ENCODE peak calls at places on chromosomes 1 and 21, in seven cellular contexts. One of them, this sample, is unnamed.

GRCh38 chr1:74245168-74245753 is 10.1 kb downstream of the TNNI3K start:
- DNase-seq in heart left ventricle: no peak
- DNase-seq in GM10248: no peak
- DNase-seq in HCT116: no peak
- DNase-seq in lower lobe of right lung: no peak
- DNase-seq in nephron progenitor cell: no peak
- DNase-seq in cardiac muscle cell: no peak
- DNase-seq in this sample: no peak

GRCh38 chr1:46198026-46198826 is at the start of gene POMGNT1:
- DNase-seq in lower lobe of right lung: peak
- DNase-seq in GM10248: peak
- DNase-seq in heart left ventricle: peak
- DNase-seq in cardiac muscle cell: peak
- DNase-seq in HCT116: no peak
- DNase-seq in nephron progenitor cell: peak
- DNase-seq in this sample: no peak

GRCh38 chr21:33212159-33212851 is 17.4 kb upstream of the IFNAR2 start:
- DNase-seq in GM10248: no peak
- DNase-seq in lower lobe of right lung: no peak
- DNase-seq in HCT116: no peak
- DNase-seq in nephron progenitor cell: no peak
- DNase-seq in heart left ventricle: no peak
- DNase-seq in cardiac muscle cell: peak
- DNase-seq in this sample: no peak

GRCh38 chr1:208209896-208210589 is 34.1 kb downstream of the PLXNA2 start:
- DNase-seq in heart left ventricle: no peak
- DNase-seq in cardiac muscle cell: no peak
- DNase-seq in GM10248: no peak
- DNase-seq in lower lobe of right lung: no peak
- DNase-seq in HCT116: no peak
- DNase-seq in nephron progenitor cell: no peak
- DNase-seq in this sample: no peak

GRCh38 chr1:119139857-119140176 is 636 bp downstream of the WARS2 start:
- DNase-seq in heart left ventricle: no peak
- DNase-seq in lower lobe of right lung: no peak
- DNase-seq in GM10248: no peak
- DNase-seq in cardiac muscle cell: no peak
- DNase-seq in nephron progenitor cell: no peak
- DNase-seq in HCT116: no peak
- DNase-seq in this sample: peak

GRCh38 chr1:206442101-206442500 is 28.2 kb upstream of the IKBKE start:
- DNase-seq in nephron progenitor cell: no peak
- DNase-seq in cardiac muscle cell: no peak
- DNase-seq in lower lobe of right lung: no peak
- DNase-seq in HCT116: no peak
- DNase-seq in heart left ventricle: no peak
- DNase-seq in GM10248: no peak
- DNase-seq in this sample: no peak

GRCh38 chr1:233662503-233663105 is 48.7 kb downstream of the KCNK1 start:
- DNase-seq in heart left ventricle: no peak
- DNase-seq in lower lobe of right lung: no peak
- DNase-seq in HCT116: no peak
- DNase-seq in cardiac muscle cell: no peak
- DNase-seq in nephron progenitor cell: no peak
- DNase-seq in GM10248: no peak
- DNase-seq in this sample: no peak

GRCh38 chr21:36994501-36995189 is 11.9 kb upstream of the RIPPLY3 start:
- DNase-seq in heart left ventricle: no peak
- DNase-seq in HCT116: no peak
- DNase-seq in GM10248: no peak
- DNase-seq in cardiac muscle cell: peak
- DNase-seq in nephron progenitor cell: no peak
- DNase-seq in lower lobe of right lung: no peak
- DNase-seq in this sample: no peak

GRCh38 chr1:43586136-43586726 is 55.5 kb downstream of the PTPRF start:
- DNase-seq in cardiac muscle cell: no peak
- DNase-seq in lower lobe of right lung: no peak
- DNase-seq in nephron progenitor cell: no peak
- DNase-seq in HCT116: no peak
- DNase-seq in heart left ventricle: no peak
- DNase-seq in GM10248: no peak
- DNase-seq in this sample: no peak

GRCh38 chr1:173127369-173128307 is 76.9 kb upstream of the TNFSF18 start:
- DNase-seq in nephron progenitor cell: no peak
- DNase-seq in GM10248: no peak
- DNase-seq in heart left ventricle: no peak
- DNase-seq in cardiac muscle cell: no peak
- DNase-seq in lower lobe of right lung: no peak
- DNase-seq in HCT116: no peak
- DNase-seq in this sample: no peak

GRCh38 chr1:205042911-205043806 is at the start of gene CNTN2:
- DNase-seq in GM10248: no peak
- DNase-seq in nephron progenitor cell: peak
- DNase-seq in heart left ventricle: no peak
- DNase-seq in cardiac muscle cell: no peak
- DNase-seq in lower lobe of right lung: no peak
- DNase-seq in HCT116: no peak
- DNase-seq in this sample: no peak

GRCh38 chr1:156444407-156445001 is 56.1 kb downstream of the MEF2D start:
- DNase-seq in lower lobe of right lung: no peak
- DNase-seq in HCT116: peak
- DNase-seq in cardiac muscle cell: peak
- DNase-seq in nephron progenitor cell: peak
- DNase-seq in heart left ventricle: no peak
- DNase-seq in GM10248: no peak
- DNase-seq in this sample: no peak

GRCh38 chr1:3142751-3143150 is 73.7 kb downstream of the PRDM16 start:
- DNase-seq in lower lobe of right lung: no peak
- DNase-seq in HCT116: no peak
- DNase-seq in heart left ventricle: no peak
- DNase-seq in GM10248: no peak
- DNase-seq in nephron progenitor cell: no peak
- DNase-seq in cardiac muscle cell: no peak
- DNase-seq in this sample: no peak

GRCh38 chr1:178784131-178784536 is 59.1 kb downstream of the RALGPS2 start:
- DNase-seq in heart left ventricle: no peak
- DNase-seq in lower lobe of right lung: no peak
- DNase-seq in HCT116: no peak
- DNase-seq in nephron progenitor cell: no peak
- DNase-seq in GM10248: no peak
- DNase-seq in cardiac muscle cell: no peak
- DNase-seq in this sample: no peak

GRCh38 chr1:92957020-92957734 is 4.1 kb downstream of the DIPK1A start:
- DNase-seq in nephron progenitor cell: no peak
- DNase-seq in heart left ventricle: no peak
- DNase-seq in cardiac muscle cell: no peak
- DNase-seq in lower lobe of right lung: no peak
- DNase-seq in HCT116: no peak
- DNase-seq in GM10248: peak
- DNase-seq in this sample: peak

GRCh38 chr1:248782311-248782887 is 26.8 kb upstream of the LYPD8 start:
- DNase-seq in heart left ventricle: no peak
- DNase-seq in cardiac muscle cell: no peak
- DNase-seq in HCT116: no peak
- DNase-seq in nephron progenitor cell: no peak
- DNase-seq in lower lobe of right lung: no peak
- DNase-seq in GM10248: no peak
- DNase-seq in this sample: no peak

GRCh38 chr1:169538998-169539871 is 47.0 kb downstream of the F5 start:
- DNase-seq in GM10248: no peak
- DNase-seq in cardiac muscle cell: peak
- DNase-seq in lower lobe of right lung: no peak
- DNase-seq in heart left ventricle: no peak
- DNase-seq in nephron progenitor cell: no peak
- DNase-seq in HCT116: peak
- DNase-seq in this sample: no peak

GRCh38 chr1:175168782-175169181 is 23.8 kb downstream of the KIAA0040 start:
- DNase-seq in lower lobe of right lung: no peak
- DNase-seq in GM10248: no peak
- DNase-seq in HCT116: no peak
- DNase-seq in cardiac muscle cell: no peak
- DNase-seq in heart left ventricle: no peak
- DNase-seq in nephron progenitor cell: no peak
- DNase-seq in this sample: no peak

GRCh38 chr1:27719286-27720251 is 6.2 kb upstream of the FAM76A start:
- DNase-seq in heart left ventricle: no peak
- DNase-seq in lower lobe of right lung: no peak
- DNase-seq in nephron progenitor cell: no peak
- DNase-seq in GM10248: no peak
- DNase-seq in cardiac muscle cell: peak
- DNase-seq in HCT116: no peak
- DNase-seq in this sample: no peak

GRCh38 chr1:109107785-109108184 is 6.1 kb upstream of the ELAPOR1 start:
- DNase-seq in HCT116: no peak
- DNase-seq in heart left ventricle: no peak
- DNase-seq in lower lobe of right lung: no peak
- DNase-seq in nephron progenitor cell: no peak
- DNase-seq in cardiac muscle cell: no peak
- DNase-seq in GM10248: no peak
- DNase-seq in this sample: no peak

GRCh38 chr1:207027921-207028320 is 4.6 kb downstream of the C1orf116 start:
- DNase-seq in lower lobe of right lung: no peak
- DNase-seq in HCT116: no peak
- DNase-seq in GM10248: no peak
- DNase-seq in heart left ventricle: no peak
- DNase-seq in cardiac muscle cell: no peak
- DNase-seq in nephron progenitor cell: no peak
- DNase-seq in this sample: no peak

GRCh38 chr1:71231751-71232150 is 150.9 kb upstream of the ZRANB2 start:
- DNase-seq in GM10248: no peak
- DNase-seq in nephron progenitor cell: no peak
- DNase-seq in HCT116: no peak
- DNase-seq in cardiac muscle cell: peak
- DNase-seq in lower lobe of right lung: no peak
- DNase-seq in heart left ventricle: no peak
- DNase-seq in this sample: no peak

GRCh38 chr1:228341814-228342626 is 64.6 kb downstream of the TRIM11 start:
- DNase-seq in nephron progenitor cell: peak
- DNase-seq in GM10248: no peak
- DNase-seq in lower lobe of right lung: peak
- DNase-seq in heart left ventricle: peak
- DNase-seq in cardiac muscle cell: no peak
- DNase-seq in HCT116: no peak
- DNase-seq in this sample: no peak

GRCh38 chr1:190940951-190941350 is 463.3 kb upstream of the BRINP3 start:
- DNase-seq in heart left ventricle: no peak
- DNase-seq in cardiac muscle cell: no peak
- DNase-seq in HCT116: no peak
- DNase-seq in nephron progenitor cell: no peak
- DNase-seq in GM10248: no peak
- DNase-seq in lower lobe of right lung: no peak
- DNase-seq in this sample: no peak

GRCh38 chr1:200837931-200838571 is 34.7 kb upstream of the GPR25 start:
- DNase-seq in heart left ventricle: no peak
- DNase-seq in GM10248: no peak
- DNase-seq in nephron progenitor cell: no peak
- DNase-seq in cardiac muscle cell: peak
- DNase-seq in lower lobe of right lung: no peak
- DNase-seq in HCT116: peak
- DNase-seq in this sample: no peak

GRCh38 chr1:40309374-40310128 is 7.5 kb downstream of the COL9A2 start:
- DNase-seq in nephron progenitor cell: no peak
- DNase-seq in heart left ventricle: no peak
- DNase-seq in HCT116: no peak
- DNase-seq in cardiac muscle cell: no peak
- DNase-seq in GM10248: no peak
- DNase-seq in lower lobe of right lung: no peak
- DNase-seq in this sample: no peak

GRCh38 chr21:36428789-36429671 is 43.8 kb downstream of the CHAF1B start:
- DNase-seq in HCT116: no peak
- DNase-seq in lower lobe of right lung: no peak
- DNase-seq in cardiac muscle cell: no peak
- DNase-seq in nephron progenitor cell: peak
- DNase-seq in heart left ventricle: no peak
- DNase-seq in GM10248: no peak
- DNase-seq in this sample: no peak

GRCh38 chr1:67723620-67724019 is 38.6 kb downstream of the GADD45A start:
- DNase-seq in nephron progenitor cell: no peak
- DNase-seq in cardiac muscle cell: peak
- DNase-seq in GM10248: peak
- DNase-seq in heart left ventricle: no peak
- DNase-seq in lower lobe of right lung: no peak
- DNase-seq in HCT116: no peak
- DNase-seq in this sample: no peak

GRCh38 chr1:241647658-241648057 is 4.4 kb upstream of the WDR64 start:
- DNase-seq in nephron progenitor cell: no peak
- DNase-seq in cardiac muscle cell: no peak
- DNase-seq in GM10248: no peak
- DNase-seq in lower lobe of right lung: no peak
- DNase-seq in HCT116: no peak
- DNase-seq in heart left ventricle: no peak
- DNase-seq in this sample: no peak

DNA sequence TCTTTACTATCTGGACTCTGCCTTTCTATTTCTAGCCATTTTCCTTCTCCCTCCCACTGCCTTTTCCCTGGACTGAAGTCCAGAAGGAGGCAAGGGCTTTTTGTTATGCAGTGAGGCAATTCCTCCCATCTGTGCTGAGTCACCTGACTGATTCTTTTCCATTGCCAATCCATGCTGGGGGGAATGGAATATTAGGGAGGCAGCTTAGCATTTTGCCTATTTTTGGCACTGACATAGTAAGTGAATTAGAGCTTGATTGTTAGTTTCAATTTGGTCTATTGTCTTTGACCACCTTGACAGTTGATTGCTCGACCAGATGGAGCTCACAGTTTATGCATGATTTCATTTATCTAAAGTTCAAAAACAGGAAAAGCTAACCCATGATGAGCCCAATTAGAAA is 1000.6 kb upstream of the PRMT6 start:
- DNase-seq in GM10248: no peak
- DNase-seq in HCT116: no peak
- DNase-seq in lower lobe of right lung: no peak
- DNase-seq in nephron progenitor cell: no peak
- DNase-seq in cardiac muscle cell: no peak
- DNase-seq in heart left ventricle: peak
- DNase-seq in this sample: no peak
- TF ChIP-seq CTCF in GM10248: no peak
- TF ChIP-seq CTCF in HCT116: no peak
- TF ChIP-seq CTCF in lower lobe of right lung: no peak
- TF ChIP-seq CTCF in nephron progenitor cell: no peak
- TF ChIP-seq CTCF in cardiac muscle cell: no peak
- TF ChIP-seq CTCF in heart left ventricle: no peak
- TF ChIP-seq CTCF in this sample: no peak

GRCh38 chr1:26016258-26016943 is 5.2 kb upstream of the EXTL1 start:
- DNase-seq in HCT116: no peak
- DNase-seq in nephron progenitor cell: no peak
- DNase-seq in lower lobe of right lung: no peak
- DNase-seq in cardiac muscle cell: no peak
- DNase-seq in GM10248: peak
- DNase-seq in heart left ventricle: no peak
- DNase-seq in this sample: no peak
- TF ChIP-seq CTCF in HCT116: no peak
- TF ChIP-seq CTCF in nephron progenitor cell: no peak
- TF ChIP-seq CTCF in lower lobe of right lung: no peak
- TF ChIP-seq CTCF in cardiac muscle cell: no peak
- TF ChIP-seq CTCF in GM10248: no peak
- TF ChIP-seq CTCF in heart left ventricle: no peak
- TF ChIP-seq CTCF in this sample: no peak

GRCh38 chr21:14838400-14838799 is 226.4 kb downstream of the NRIP1 start:
- DNase-seq in cardiac muscle cell: no peak
- DNase-seq in nephron progenitor cell: no peak
- DNase-seq in heart left ventricle: no peak
- DNase-seq in lower lobe of right lung: no peak
- DNase-seq in HCT116: no peak
- DNase-seq in GM10248: no peak
- DNase-seq in this sample: no peak
- TF ChIP-seq CTCF in cardiac muscle cell: no peak
- TF ChIP-seq CTCF in nephron progenitor cell: no peak
- TF ChIP-seq CTCF in heart left ventricle: no peak
- TF ChIP-seq CTCF in lower lobe of right lung: no peak
- TF ChIP-seq CTCF in HCT116: no peak
- TF ChIP-seq CTCF in GM10248: no peak
- TF ChIP-seq CTCF in this sample: no peak

GRCh38 chr1:26391450-26391849 is 18.9 kb upstream of the ZNF683 start:
- DNase-seq in GM10248: peak
- DNase-seq in lower lobe of right lung: no peak
- DNase-seq in nephron progenitor cell: peak
- DNase-seq in cardiac muscle cell: peak
- DNase-seq in HCT116: peak
- DNase-seq in heart left ventricle: no peak
- DNase-seq in this sample: no peak
- TF ChIP-seq CTCF in GM10248: peak
- TF ChIP-seq CTCF in lower lobe of right lung: peak
- TF ChIP-seq CTCF in nephron progenitor cell: peak
- TF ChIP-seq CTCF in cardiac muscle cell: peak
- TF ChIP-seq CTCF in HCT116: peak
- TF ChIP-seq CTCF in heart left ventricle: no peak
- TF ChIP-seq CTCF in this sample: peak

This sample was measured in GM12864.